ENCODE peak calls at places on chromosome 17, in five cellular contexts. V is RWPE2, C is NT2/D1, T is Peyer's patch, Y is NCI-H510A treated with DMSO at 0.1 percent for 48 hours. O is an unnamed sample.

GRCh38 chr17:38601539-38602351 is 4.0 kb downstream of the SRCIN1 start:
- DNase-seq in V (no peak), C (no peak), T (peak), Y (peak), O (no peak)

GRCh38 chr17:751269-752001 is 629 bp downstream of the GEMIN4 start:
- DNase-seq in V (no peak), C (no peak), T (peak), Y (peak), O (no peak)

GRCh38 chr17:61440697-61441096 is 11.5 kb upstream of the TBX4 start:
- DNase-seq in V (no peak), C (no peak), T (no peak), Y (no peak), O (no peak)

GRCh38 chr17:48579738-48580543 is 1.8 kb upstream of the HOXB4 start:
- DNase-seq in V (no peak), C (no peak), T (peak), Y (no peak), O (no peak)

GRCh38 chr17:49730078-49730786 is 22.5 kb upstream of the SLC35B1 start:
- DNase-seq in V (no peak), C (no peak), T (peak), Y (no peak), O (no peak)

GRCh38 chr17:83099570-83100181 is 20.3 kb downstream of the METRNL start:
- DNase-seq in V (no peak), C (no peak), T (peak), Y (peak), O (no peak)

GRCh38 chr17:75517277-75517865 is 1.0 kb downstream of the TSEN54 start:
- DNase-seq in V (peak), C (no peak), T (peak), Y (peak), O (no peak)

GRCh38 chr17:68455756-68456528 is 1.4 kb downstream of the WIPI1 start:
- DNase-seq in V (no peak), C (no peak), T (no peak), Y (no peak), O (peak)

O was measured in prostate gland.